ENCODE peak calls at places on chromosomes 5 and 9, in nine cellular contexts. L is KBM-7; T is epithelial cell of esophagus; G is left cardiac atrium; H is WERI-Rb-1; V is neural crest cell; X is naive thymus-derived CD4-positive, alpha-beta T cell; R is right lobe of liver; I is iris pigment epithelial cell. M is an unnamed sample.

GRCh38 chr5:132272341-132273210 is 15.1 kb downstream of the PDLIM4 start:
- DNase-seq in L (peak), T (peak), G (peak), H (peak), V (peak), X (peak), R (peak), I (no peak), M (peak)

GRCh38 chr5:80408475-80408875 is 611 bp downstream of the ZFYVE16 start:
- DNase-seq in L (peak), T (peak), G (peak), H (peak), V (peak), X (no peak), R (peak), I (peak), M (peak)

GRCh38 chr5:80516826-80517225 is 28.9 kb downstream of the FAM151B start:
- DNase-seq in L (no peak), T (peak), G (no peak), H (no peak), V (no peak), X (no peak), R (no peak), I (peak), M (no peak)

GRCh38 chr5:21070871-21071270 is 1082.9 kb upstream of the CDH18 start:
- DNase-seq in L (no peak), T (no peak), G (no peak), H (no peak), V (no peak), X (no peak), R (no peak), I (no peak), M (no peak)

GRCh38 chr5:141855265-141856029 is 22.8 kb downstream of the PCDH1 start:
- DNase-seq in L (no peak), T (no peak), G (peak), H (no peak), V (no peak), X (no peak), R (no peak), I (no peak), M (no peak)

GRCh38 chr9:88990721-88991065 is 575 bp upstream of the S1PR3 start:
- DNase-seq in L (no peak), T (no peak), G (peak), H (peak), V (no peak), X (no peak), R (no peak), I (no peak), M (no peak)

GRCh38 chr9:127698985-127699670 is 7.7 kb upstream of the CFAP157 start:
- DNase-seq in L (no peak), T (peak), G (peak), H (no peak), V (peak), X (peak), R (peak), I (peak), M (peak)

GRCh38 chr5:121432-121831 is 29.5 kb downstream of the PLEKHG4B start:
- DNase-seq in L (no peak), T (no peak), G (no peak), H (no peak), V (no peak), X (no peak), R (no peak), I (no peak), M (no peak)